ENCODE peak calls at places on chromosomes 6 and 20, in nine cellular contexts. U is tibial artery, Z is HepG2, A is OCI-LY7, Y is PC-3, W is adrenal gland, F is small intestine, T is endothelial cell of umbilical vein, I is GM23248. N is an unnamed sample.

GRCh38 chr6:150377211-150377781 is 8.5 kb downstream of the IYD start:
- DNase-seq in U (no peak), Z (peak; percentile 81), A (no peak), Y (no peak), W (peak; percentile 18), F (peak; percentile 69), T (no peak), I (peak; percentile 42), N (no peak)

GRCh38 chr6:103405321-103405720 is 1454.4 kb downstream of the HACE1 start:
- DNase-seq in U (no peak), Z (no peak), A (no peak), Y (no peak), W (no peak), F (no peak), T (no peak), I (no peak), N (no peak)

GRCh38 chr6:36289281-36290018 is 19.6 kb downstream of the PNPLA1 start:
- DNase-seq in U (no peak), Z (no peak), A (no peak), Y (no peak), W (no peak), F (peak; percentile 27), T (no peak), I (no peak), N (no peak)

GRCh38 chr6:126764104-126764503 is 354.4 kb upstream of the RSPO3 start:
- DNase-seq in U (no peak), Z (no peak), A (no peak), Y (no peak), W (no peak), F (no peak), T (no peak), I (no peak), N (no peak)

GRCh38 chr6:34383171-34383631 is 9.3 kb downstream of the NUDT3 start:
- DNase-seq in U (no peak), Z (peak; percentile 26), A (no peak), Y (no peak), W (no peak), F (no peak), T (no peak), I (peak; percentile 52), N (no peak)

GRCh38 chr6:9537381-9537780 is 877.5 kb downstream of the TFAP2A start:
- DNase-seq in U (no peak), Z (no peak), A (no peak), Y (peak; percentile 37), W (no peak), F (no peak), T (peak; percentile 69), I (peak; percentile 75), N (no peak)

GRCh38 chr20:53162251-53162835 is 190.2 kb downstream of the TSHZ2 start:
- DNase-seq in U (peak; percentile 34), Z (no peak), A (peak; percentile 19), Y (peak; percentile 68), W (peak; percentile 76), F (no peak), T (no peak), I (peak; percentile 86), N (no peak)

GRCh38 chr6:43950206-43950605 is 177.0 kb downstream of the MRPL14 start:
- DNase-seq in U (no peak), Z (no peak), A (no peak), Y (no peak), W (no peak), F (no peak), T (no peak), I (no peak), N (no peak)

GRCh38 chr6:150143521-150144293 is 863 bp downstream of the PPP1R14C start:
- DNase-seq in U (no peak), Z (no peak), A (no peak), Y (no peak), W (no peak), F (peak; percentile 27), T (no peak), I (peak; percentile 56), N (no peak)

GRCh38 chr6:21946298-21946783 is 350.5 kb downstream of the PRL start:
- DNase-seq in U (no peak), Z (no peak), A (no peak), Y (peak; percentile 46), W (no peak), F (no peak), T (no peak), I (peak; percentile 94), N (no peak)

GRCh38 chr6:81901589-81901988 is 149.1 kb upstream of the TENT5A start:
- DNase-seq in U (peak; percentile 32), Z (no peak), A (no peak), Y (no peak), W (peak; percentile 40), F (no peak), T (no peak), I (peak; percentile 10), N (no peak)

GRCh38 chr6:122673345-122673961 is 63.2 kb downstream of the PKIB start:
- DNase-seq in U (no peak), Z (no peak), A (no peak), Y (peak; percentile 24), W (no peak), F (peak; percentile 72), T (no peak), I (no peak), N (no peak)

DNA sequence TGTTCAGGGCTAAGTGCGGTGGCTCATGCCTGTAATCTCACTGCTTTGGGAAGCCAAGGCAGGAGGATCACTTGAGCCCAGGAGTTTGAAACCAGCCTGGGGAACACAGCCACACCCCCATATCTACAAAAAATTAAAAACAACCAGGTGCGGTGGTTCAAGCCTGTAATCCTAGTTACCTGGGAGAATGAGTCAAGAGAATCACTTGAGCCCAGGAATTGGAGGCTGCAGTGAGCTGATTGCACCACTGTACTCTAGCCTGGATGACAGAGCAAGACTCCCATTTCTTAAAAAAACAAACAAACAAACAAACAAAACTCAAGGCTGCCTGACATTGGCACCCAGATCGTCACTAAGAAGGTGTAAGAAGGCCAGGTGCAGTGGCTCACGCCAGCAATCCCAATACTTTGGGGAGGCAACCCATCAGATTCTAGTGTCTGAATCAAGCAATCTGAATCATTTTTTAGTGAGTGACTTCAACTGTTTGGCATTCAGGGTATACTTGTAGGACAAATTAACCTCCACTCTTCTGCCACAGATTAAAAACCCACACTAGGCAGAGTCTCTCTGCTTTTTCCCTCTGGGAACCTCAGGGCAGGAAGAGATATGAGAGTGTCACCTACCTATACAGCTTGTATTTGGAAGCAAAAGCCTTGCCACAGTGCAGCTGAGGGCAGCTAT is 6.1 kb downstream of the PLAGL2 start:
- DNase-seq in U (no peak), Z (no peak), A (no peak), Y (no peak), W (no peak), F (no peak), T (no peak), I (peak; percentile 60), N (no peak)
- H3K36me3 ChIP-seq in U (peaks cover 25% of the 10 kb centered on the region), Z (peaks cover 52% of the 10 kb centered on the region), A (peaks cover 91% of the 10 kb centered on the region), Y (peaks cover 37% of the 10 kb centered on the region), W (no peaks in the 10 kb centered on the region), F (peaks cover 9% of the 10 kb centered on the region), T (peaks cover 29% of the 10 kb centered on the region), I (peaks cover 28% of the 10 kb centered on the region), N (peaks cover 59% of the 10 kb centered on the region)

DNA sequence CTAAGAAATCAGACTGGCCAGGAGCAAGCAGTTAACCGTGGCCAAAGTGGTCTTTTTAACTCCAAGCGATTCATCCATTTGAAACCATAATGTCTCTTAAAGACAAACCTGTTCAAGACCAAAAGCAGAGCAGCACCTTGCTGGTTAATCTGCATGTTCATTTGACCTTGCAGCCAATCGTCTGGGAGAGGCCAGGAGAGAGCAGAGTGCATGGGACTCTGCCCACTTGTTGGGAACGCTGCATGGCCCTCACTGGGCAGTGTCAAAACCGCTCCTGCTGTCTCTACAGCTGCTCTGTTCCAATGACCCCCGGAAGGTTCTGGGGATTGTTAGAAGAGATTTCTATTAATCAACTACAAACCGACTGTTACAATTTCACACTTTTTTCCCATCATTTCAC is 79.6 kb downstream of the OLIG3 start:
- DNase-seq in U (no peak), Z (no peak), A (no peak), Y (no peak), W (no peak), F (peak; percentile 34), T (no peak), I (no peak), N (no peak)
- H3K27ac ChIP-seq in U (no peak overlapping the region), Z (no peak overlapping the region), A (no peak overlapping the region), Y (no peak overlapping the region), W (no peak overlapping the region), F (no peak overlapping the region), T (no peak overlapping the region), I (no peak overlapping the region), N (no peak overlapping the region)

DNA sequence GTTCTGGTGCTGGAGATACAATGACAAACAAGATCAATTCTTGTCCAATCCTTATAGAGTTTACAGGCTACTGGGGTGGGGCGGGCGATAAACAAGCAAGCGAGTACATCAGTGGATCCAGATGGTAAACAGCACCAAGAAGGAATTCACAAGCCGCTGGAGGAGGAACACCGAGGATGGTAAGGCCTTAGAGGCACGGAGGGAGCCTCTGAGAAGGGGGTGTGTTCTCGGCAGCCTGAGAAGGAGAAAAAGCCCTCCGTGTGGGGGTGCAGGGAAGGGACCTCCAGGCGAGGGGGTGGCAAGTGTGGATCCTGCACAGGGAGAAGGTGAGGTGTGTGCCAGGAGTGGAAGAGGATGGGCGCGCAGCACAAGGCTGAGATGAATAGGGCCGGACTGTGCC is 276.5 kb upstream of the FOXQ1 start:
- DNase-seq in U (no peak), Z (no peak), A (no peak), Y (no peak), W (no peak), F (no peak), T (no peak), I (no peak), N (no peak)
- H3K36me3 ChIP-seq in U (no peaks in the 10 kb centered on the region), Z (no peaks in the 10 kb centered on the region), A (no peaks in the 10 kb centered on the region), Y (no peaks in the 10 kb centered on the region), W (no peaks in the 10 kb centered on the region), F (no peaks in the 10 kb centered on the region), T (no peaks in the 10 kb centered on the region), I (no peaks in the 10 kb centered on the region), N (no peaks in the 10 kb centered on the region)

GRCh38 chr20:37954205-37954604 is 51.3 kb downstream of the VSTM2L start:
- DNase-seq in U (no peak), Z (no peak), A (no peak), Y (no peak), W (no peak), F (peak; percentile 39), T (no peak), I (no peak), N (no peak)

GRCh38 chr20:37954626-37955025 is 51.7 kb downstream of the VSTM2L start:
- DNase-seq in U (no peak), Z (no peak), A (no peak), Y (no peak), W (no peak), F (peak; percentile 29), T (no peak), I (no peak), N (no peak)

GRCh38 chr20:37958856-37959255 is 55.9 kb downstream of the VSTM2L start:
- DNase-seq in U (no peak), Z (no peak), A (no peak), Y (no peak), W (no peak), F (no peak), T (no peak), I (no peak), N (no peak)

GRCh38 chr20:37955511-37955910 is 52.6 kb downstream of the VSTM2L start:
- DNase-seq in U (no peak), Z (no peak), A (no peak), Y (no peak), W (no peak), F (no peak), T (no peak), I (no peak), N (no peak)

DNA sequence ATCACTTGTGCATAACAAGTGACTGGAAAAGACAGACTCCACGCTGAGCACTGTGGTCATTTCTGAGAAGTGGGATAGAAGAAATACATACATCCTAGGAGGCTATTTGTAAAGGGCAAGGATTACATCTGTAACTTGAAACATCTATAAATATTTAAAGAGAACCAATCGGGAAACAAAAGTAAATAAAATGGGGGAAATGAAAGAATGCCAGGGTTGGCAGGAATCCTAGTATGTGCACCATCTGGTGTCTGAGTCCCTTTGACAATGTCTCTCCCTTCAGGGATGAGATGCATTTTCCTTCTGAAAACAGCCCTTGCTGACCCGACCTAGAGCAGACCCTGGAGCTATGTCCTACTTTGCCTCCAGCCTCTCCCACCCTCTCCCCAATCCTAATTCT is 53.2 kb downstream of the VSTM2L start:
- DNase-seq in U (no peak), Z (no peak), A (no peak), Y (peak; percentile 85), W (no peak), F (no peak), T (no peak), I (no peak), N (no peak)
- H3K27ac ChIP-seq in U (no peak overlapping the region), Z (no peak overlapping the region), A (no peak overlapping the region), Y (no peak overlapping the region), W (no peak overlapping the region), F (no peak overlapping the region), T (no peak overlapping the region), I (no peak overlapping the region), N (no peak overlapping the region)